ENCODE peak calls at places on chromosome 22, in five cellular contexts. W is GM12891; F is right cardiac atrium; H is effector memory CD8-positive, alpha-beta T cell; Z is fibroblast of pulmonary artery. G is an unnamed sample.

GRCh38 chr22:25167082-25167481 is 32.6 kb upstream of the CRYBB3 start:
- DNase-seq in F (no peak), H (no peak), Z (no peak), W (no peak), G (no peak)

GRCh38 chr22:49703990-49704344 is 123.7 kb downstream of the BRD1 start:
- DNase-seq in W (no peak), H (no peak), Z (no peak), F (no peak), G (no peak)

GRCh38 chr22:34019190-34019845 is 99.0 kb upstream of the LARGE1 start:
- DNase-seq in F (no peak), Z (no peak), H (no peak), W (no peak), G (no peak)

GRCh38 chr22:43883012-43883661 is 8.7 kb downstream of the PNPLA5 start:
- DNase-seq in F (no peak), H (peak), Z (peak), W (peak), G (peak)

GRCh38 chr22:42871146-42872050 is 14.3 kb upstream of the ARFGAP3 start:
- DNase-seq in F (no peak), W (no peak), H (no peak), Z (no peak), G (no peak)

GRCh38 chr22:38298312-38299000 is 18.8 kb downstream of the CSNK1E start:
- DNase-seq in H (peak), F (no peak), W (peak), Z (peak), G (peak)

GRCh38 chr22:33325232-33326004 is 267.2 kb upstream of the SYN3 start:
- DNase-seq in W (peak), Z (no peak), F (no peak), H (no peak), G (no peak)

GRCh38 chr22:20016734-20017621 is at the start of gene ARVCF:
- DNase-seq in W (peak), F (peak), Z (peak), H (peak), G (peak)

GRCh38 chr22:31806751-31807150 is 52.9 kb downstream of the DEPDC5 start:
- DNase-seq in H (no peak), Z (no peak), W (no peak), F (no peak), G (no peak)

GRCh38 chr22:25488244-25489020 is 76.0 kb upstream of the GRK3 start:
- DNase-seq in Z (peak), F (peak), W (no peak), H (no peak), G (no peak)

GRCh38 chr22:18104566-18104965 is 6.0 kb upstream of the TUBA8 start:
- DNase-seq in Z (peak), W (no peak), F (no peak), H (no peak), G (no peak)

GRCh38 chr22:42080287-42080686 is 787 bp downstream of the SMDT1 start:
- DNase-seq in F (no peak), W (no peak), H (no peak), Z (peak), G (no peak)

GRCh38 chr22:37564111-37564711 is 3.9 kb downstream of the CDC42EP1 start:
- DNase-seq in H (no peak), F (no peak), W (no peak), Z (peak), G (no peak)

G was measured in CD8-positive, alpha-beta memory T cell.